ENCODE peak calls at places on chromosomes 13 and 19, in seven cellular contexts. I, U, E, B, D, J and M are unnamed samples.

GRCh38 chr19:38849746-38850230 is at the start of gene HNRNPL:
- DNase-seq in I (peak; percentile 99), U (no peak), E (peak; percentile 99), B (no peak), D (no peak), J (peak; percentile 99), M (peak; percentile 100)

GRCh38 chr19:56087647-56088346 is 33.3 kb downstream of the ZNF787 start:
- DNase-seq in I (no peak), U (no peak), E (no peak), B (no peak), D (peak; percentile 43), J (peak; percentile 42), M (no peak)

GRCh38 chr13:20953245-20953931 is 50.8 kb upstream of the XPO4 start:
- DNase-seq in I (no peak), U (no peak), E (no peak), B (no peak), D (no peak), J (no peak), M (no peak)

GRCh38 chr13:72061613-72062012 is 194.6 kb upstream of the DACH1 start:
- DNase-seq in I (no peak), U (no peak), E (no peak), B (peak; percentile 2), D (no peak), J (no peak), M (no peak)

GRCh38 chr13:47066261-47066660 is 169.4 kb upstream of the HTR2A start:
- DNase-seq in I (no peak), U (no peak), E (no peak), B (no peak), D (no peak), J (no peak), M (no peak)

GRCh38 chr19:57583521-57584416 is at the start of gene ZIK1:
- DNase-seq in I (peak; percentile 93), U (peak; percentile 99), E (peak; percentile 73), B (no peak), D (peak; percentile 99), J (peak; percentile 92), M (peak; percentile 85)

GRCh38 chr13:111610077-111610476 is 289.6 kb downstream of the TEX29 start:
- DNase-seq in I (no peak), U (no peak), E (no peak), B (no peak), D (no peak), J (peak; percentile 35), M (no peak)

GRCh38 chr19:18408053-18408476 is 10.6 kb upstream of the LRRC25 start:
- DNase-seq in I (peak; percentile 58), U (peak; percentile 58), E (no peak), B (peak; percentile 41), D (peak; percentile 81), J (no peak), M (no peak)

GRCh38 chr13:30371649-30372265 is 50.5 kb upstream of the UBE2L5 start:
- DNase-seq in I (peak; percentile 86), U (no peak), E (peak; percentile 73), B (peak; percentile 69), D (no peak), J (peak; percentile 45), M (peak; percentile 86)

GRCh38 chr13:44068169-44068568 is 188.5 kb downstream of the LACC1 start:
- DNase-seq in I (no peak), U (peak; percentile 39), E (no peak), B (peak; percentile 57), D (no peak), J (no peak), M (no peak)

GRCh38 chr19:3671680-3672574 is 28.3 kb downstream of the PIP5K1C start:
- DNase-seq in I (no peak), U (no peak), E (no peak), B (no peak), D (no peak), J (no peak), M (no peak)

GRCh38 chr19:18612772-18613588 is at the start of gene TMEM59L:
- DNase-seq in I (peak; percentile 54), U (no peak), E (peak; percentile 45), B (no peak), D (peak; percentile 65), J (no peak), M (peak; percentile 51)

GRCh38 chr13:31431722-31432137 is 232.0 kb downstream of the B3GLCT start:
- DNase-seq in I (peak; percentile 63), U (peak; percentile 53), E (no peak), B (peak; percentile 58), D (peak; percentile 77), J (no peak), M (no peak)

GRCh38 chr19:15501596-15501995 is 6.7 kb upstream of the CYP4F22 start:
- DNase-seq in I (no peak), U (no peak), E (no peak), B (no peak), D (no peak), J (no peak), M (no peak)

DNA sequence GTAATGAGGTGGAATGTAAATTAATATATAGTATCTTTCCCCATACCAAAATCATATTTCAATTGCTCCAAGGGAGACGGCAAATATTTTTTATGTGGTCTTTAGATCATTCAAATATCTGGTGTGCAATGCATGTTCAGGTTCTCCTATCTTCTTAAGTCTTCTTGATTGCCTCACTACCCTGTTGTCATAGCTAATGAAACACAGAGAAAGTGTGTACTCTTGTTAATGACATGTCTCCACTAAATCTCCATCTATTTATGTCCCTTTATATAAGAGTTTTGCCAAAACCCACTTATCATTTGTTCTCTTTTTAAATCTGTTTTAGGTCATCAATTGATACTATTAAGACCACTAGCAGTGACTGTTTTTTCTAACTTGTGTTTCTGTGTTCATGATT is 6.6 kb downstream of the STARD13 start:
- DNase-seq in I (no peak), U (no peak), E (no peak), B (no peak), D (no peak), J (no peak), M (no peak)
- H3K4me1 ChIP-seq in I (no peaks in the 10 kb centered on the region), U (no peaks in the 10 kb centered on the region), E (no peaks in the 10 kb centered on the region), B (peaks cover 71% of the 10 kb centered on the region), D (peaks cover 2% of the 10 kb centered on the region), J (peaks cover 72% of the 10 kb centered on the region), M (no peaks in the 10 kb centered on the region)

GRCh38 chr13:114035583-114036501 is 62.0 kb upstream of the C13orf46 start:
- DNase-seq in I (no peak), U (no peak), E (no peak), B (no peak), D (no peak), J (no peak), M (no peak)
- H3K4me1 ChIP-seq in I (peaks cover 4% of the 10 kb centered on the region), U (no peaks in the 10 kb centered on the region), E (peaks cover 6% of the 10 kb centered on the region), B (no peaks in the 10 kb centered on the region), D (peaks cover 5% of the 10 kb centered on the region), J (peaks cover 38% of the 10 kb centered on the region), M (peaks cover 9% of the 10 kb centered on the region)

DNA sequence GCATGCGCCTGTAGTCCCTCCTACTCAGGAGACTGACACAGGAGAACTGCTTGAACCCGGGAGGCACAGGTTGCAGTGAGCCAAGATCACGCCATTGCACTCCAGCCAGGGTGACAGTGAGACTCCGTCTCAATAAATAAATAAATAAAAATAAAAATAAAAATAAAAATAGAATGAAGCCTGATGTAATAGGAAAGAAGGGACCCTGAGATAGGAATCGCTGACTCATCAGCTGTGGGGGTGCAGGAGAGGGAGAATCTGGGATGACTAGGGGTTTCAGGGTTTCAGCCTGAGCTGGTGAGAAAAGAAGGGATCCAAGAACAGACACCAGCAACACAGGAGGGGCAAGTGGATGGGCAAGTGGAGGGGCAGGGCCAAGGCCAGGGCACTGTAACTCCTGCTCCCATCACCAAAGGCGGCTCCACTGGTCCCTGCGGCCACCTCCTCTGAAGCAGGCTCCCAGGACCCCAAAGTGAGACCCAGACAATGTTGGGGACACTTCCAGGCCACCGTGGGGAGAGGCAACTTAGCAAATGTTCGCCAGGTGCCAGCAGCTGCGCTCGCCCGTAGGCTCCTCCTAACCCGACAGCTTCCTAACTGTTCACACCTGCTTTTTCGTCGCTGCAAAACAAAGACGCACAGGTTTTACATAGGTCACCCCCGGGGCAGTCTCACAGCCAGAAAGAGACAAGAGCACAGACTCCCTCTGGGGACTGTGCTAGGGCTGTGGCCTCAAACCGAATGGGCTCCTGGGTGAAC is 1.2 kb downstream of the HAUS8 start:
- DNase-seq in I (no peak), U (peak; percentile 66), E (no peak), B (no peak), D (peak; percentile 62), J (no peak), M (no peak)
- H3K4me1 ChIP-seq in I (no peaks in the 10 kb centered on the region), U (peaks cover 5% of the 10 kb centered on the region), E (peaks cover 23% of the 10 kb centered on the region), B (peaks cover 24% of the 10 kb centered on the region), D (peaks cover 15% of the 10 kb centered on the region), J (peaks cover 30% of the 10 kb centered on the region), M (peaks cover 17% of the 10 kb centered on the region)

GRCh38 chr19:2543463-2544442 is 67.8 kb downstream of the GADD45B start:
- DNase-seq in I (peak; percentile 95), U (peak; percentile 99), E (peak; percentile 47), B (peak; percentile 94), D (peak; percentile 97), J (peak; percentile 98), M (peak; percentile 22)

GRCh38 chr19:2542341-2543069 is 66.6 kb downstream of the GADD45B start:
- DNase-seq in I (no peak), U (peak; percentile 70), E (no peak), B (no peak), D (peak; percentile 69), J (no peak), M (no peak)

GRCh38 chr19:2547033-2547680 is 71.2 kb downstream of the GADD45B start:
- DNase-seq in I (no peak), U (no peak), E (no peak), B (no peak), D (no peak), J (no peak), M (no peak)

GRCh38 chr19:2546128-2547032 is 70.5 kb downstream of the GADD45B start:
- DNase-seq in I (no peak), U (peak; percentile 64), E (no peak), B (no peak), D (peak; percentile 81), J (peak; percentile 90), M (no peak)

DNA sequence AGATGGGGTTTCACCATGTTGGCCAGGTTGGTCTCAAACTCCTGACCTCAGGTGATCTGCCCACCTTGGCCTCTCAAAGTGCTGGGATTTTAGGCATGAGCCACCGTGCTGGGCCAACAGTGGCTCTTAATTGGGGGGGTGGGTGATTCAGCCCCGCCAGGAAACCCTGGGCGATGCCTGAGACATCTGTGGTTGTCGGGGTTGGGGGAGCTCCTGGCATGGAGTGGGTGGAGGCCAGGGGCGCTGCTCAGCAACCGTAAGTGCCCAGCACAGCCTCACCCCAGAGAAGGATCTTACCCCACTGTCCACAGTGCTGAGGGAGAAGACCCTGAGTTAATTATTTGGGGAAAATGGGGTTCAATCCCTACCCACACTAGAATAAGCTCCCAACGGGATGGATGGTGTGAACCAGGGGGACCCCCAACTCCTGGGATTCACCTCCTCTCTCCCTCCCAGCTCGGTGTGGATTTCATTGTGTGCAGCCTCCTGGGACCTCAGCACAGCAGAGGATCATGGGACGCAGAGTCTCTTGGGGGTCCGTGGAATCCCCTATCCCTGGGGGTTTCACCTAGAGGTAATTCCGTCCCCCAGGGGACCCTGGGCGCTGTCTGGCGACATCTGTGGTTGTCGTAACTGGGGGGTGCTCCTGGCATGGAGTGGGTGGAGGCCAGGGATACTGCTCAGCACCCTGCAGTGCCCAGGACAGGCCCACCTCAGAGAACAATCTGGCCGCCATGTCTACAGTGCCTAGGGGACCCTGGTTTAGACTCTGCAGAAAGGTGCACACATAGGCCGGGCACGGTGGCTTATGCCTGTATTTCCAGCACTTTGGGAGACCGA is 68.9 kb downstream of the GADD45B start:
- DNase-seq in I (no peak), U (no peak), E (no peak), B (no peak), D (no peak), J (no peak), M (no peak)
- H3K4me1 ChIP-seq in I (peaks cover 9% of the 10 kb centered on the region), U (peaks cover 2% of the 10 kb centered on the region), E (peaks cover 11% of the 10 kb centered on the region), B (peaks cover 47% of the 10 kb centered on the region), D (peaks cover 37% of the 10 kb centered on the region), J (peaks cover 84% of the 10 kb centered on the region), M (peaks cover 4% of the 10 kb centered on the region)

GRCh38 chr19:54947381-54947780 is at the start of gene NLRP7:
- DNase-seq in I (no peak), U (no peak), E (no peak), B (no peak), D (peak; percentile 36), J (no peak), M (no peak)
- H3K4me1 ChIP-seq in I (no peaks in the 10 kb centered on the region), U (peaks cover 2% of the 10 kb centered on the region), E (no peaks in the 10 kb centered on the region), B (no peaks in the 10 kb centered on the region), D (peaks cover 14% of the 10 kb centered on the region), J (no peaks in the 10 kb centered on the region), M (no peaks in the 10 kb centered on the region)